ENCODE peak calls at places on chromosomes 5 and 9, in four cellular contexts. One of them, this sample, is unnamed.
A peak's percentile ranks its signal among the peaks of the same experiment; 100 is the strongest.

GRCh38 chr5:150618588-150619281 is 21.7 kb upstream of the SYNPO start:
- DNase-seq in IMR-90: peak; percentile 62
- DNase-seq in K562: no peak
- DNase-seq in HepG2: no peak
- DNase-seq in this sample: no peak

GRCh38 chr9:35341585-35341984 is 148.3 kb upstream of the RUSC2 start:
- DNase-seq in IMR-90: peak; percentile 85
- DNase-seq in K562: no peak
- DNase-seq in HepG2: no peak
- DNase-seq in this sample: no peak

GRCh38 chr5:65186646-65187227 is 295.0 kb downstream of the ADAMTS6 start:
- DNase-seq in IMR-90: no peak
- DNase-seq in K562: no peak
- DNase-seq in HepG2: no peak
- DNase-seq in this sample: no peak

GRCh38 chr5:34571380-34572041 is 84.6 kb upstream of the RAI14 start:
- DNase-seq in IMR-90: peak; percentile 87
- DNase-seq in K562: no peak
- DNase-seq in HepG2: no peak
- DNase-seq in this sample: no peak

GRCh38 chr9:129414377-129415021 is 206.4 kb downstream of the C9orf50 start:
- DNase-seq in K562: no peak
- DNase-seq in IMR-90: peak; percentile 63
- DNase-seq in HepG2: peak; percentile 48
- DNase-seq in this sample: peak; percentile 50

GRCh38 chr5:50968296-50969206 is 302.1 kb downstream of the PARP8 start:
- DNase-seq in HepG2: no peak
- DNase-seq in IMR-90: no peak
- DNase-seq in K562: no peak
- DNase-seq in this sample: no peak

GRCh38 chr5:177491429-177491945 is 5.9 kb downstream of the PDLIM7 start:
- DNase-seq in K562: peak; percentile 97
- DNase-seq in IMR-90: no peak
- DNase-seq in HepG2: peak; percentile 65
- DNase-seq in this sample: peak; percentile 79

GRCh38 chr5:100841358-100842076 is 61.6 kb downstream of the ST8SIA4 start:
- DNase-seq in K562: no peak
- DNase-seq in IMR-90: no peak
- DNase-seq in HepG2: no peak
- DNase-seq in this sample: peak; percentile 25

GRCh38 chr9:136625101-136626065 is 37.3 kb upstream of the EGFL7 start:
- DNase-seq in K562: peak; percentile 67
- DNase-seq in IMR-90: peak; percentile 31
- DNase-seq in HepG2: peak; percentile 69
- DNase-seq in this sample: peak; percentile 66

GRCh38 chr5:94901071-94901979 is 282.9 kb downstream of the SLF1 start:
- DNase-seq in K562: no peak
- DNase-seq in IMR-90: peak; percentile 22
- DNase-seq in HepG2: no peak
- DNase-seq in this sample: peak; percentile 15

GRCh38 chr5:675111-675875 is 17.9 kb downstream of the TPPP start:
- DNase-seq in K562: no peak
- DNase-seq in IMR-90: no peak
- DNase-seq in HepG2: no peak
- DNase-seq in this sample: no peak

GRCh38 chr5:147753783-147754182 is 28.7 kb downstream of the JAKMIP2 start:
- DNase-seq in K562: no peak
- DNase-seq in IMR-90: no peak
- DNase-seq in HepG2: no peak
- DNase-seq in this sample: no peak

GRCh38 chr5:147752033-147752432 is 30.5 kb downstream of the JAKMIP2 start:
- DNase-seq in IMR-90: no peak
- DNase-seq in HepG2: no peak
- DNase-seq in K562: no peak
- DNase-seq in this sample: no peak

GRCh38 chr5:147750065-147750464 is 32.5 kb downstream of the JAKMIP2 start:
- DNase-seq in K562: no peak
- DNase-seq in IMR-90: no peak
- DNase-seq in HepG2: no peak
- DNase-seq in this sample: no peak

GRCh38 chr5:147752666-147753290 is 29.8 kb downstream of the JAKMIP2 start:
- DNase-seq in IMR-90: no peak
- DNase-seq in K562: no peak
- DNase-seq in HepG2: no peak
- DNase-seq in this sample: no peak

GRCh38 chr5:147751156-147751830 is 31.2 kb downstream of the JAKMIP2 start:
- DNase-seq in HepG2: no peak
- DNase-seq in K562: no peak
- DNase-seq in IMR-90: no peak
- DNase-seq in this sample: no peak
- TF ChIP-seq MAZ in HepG2: no peak
- TF ChIP-seq MAZ in K562: no peak
- TF ChIP-seq MAZ in IMR-90: no peak
- TF ChIP-seq MAZ in this sample: no peak

DNA sequence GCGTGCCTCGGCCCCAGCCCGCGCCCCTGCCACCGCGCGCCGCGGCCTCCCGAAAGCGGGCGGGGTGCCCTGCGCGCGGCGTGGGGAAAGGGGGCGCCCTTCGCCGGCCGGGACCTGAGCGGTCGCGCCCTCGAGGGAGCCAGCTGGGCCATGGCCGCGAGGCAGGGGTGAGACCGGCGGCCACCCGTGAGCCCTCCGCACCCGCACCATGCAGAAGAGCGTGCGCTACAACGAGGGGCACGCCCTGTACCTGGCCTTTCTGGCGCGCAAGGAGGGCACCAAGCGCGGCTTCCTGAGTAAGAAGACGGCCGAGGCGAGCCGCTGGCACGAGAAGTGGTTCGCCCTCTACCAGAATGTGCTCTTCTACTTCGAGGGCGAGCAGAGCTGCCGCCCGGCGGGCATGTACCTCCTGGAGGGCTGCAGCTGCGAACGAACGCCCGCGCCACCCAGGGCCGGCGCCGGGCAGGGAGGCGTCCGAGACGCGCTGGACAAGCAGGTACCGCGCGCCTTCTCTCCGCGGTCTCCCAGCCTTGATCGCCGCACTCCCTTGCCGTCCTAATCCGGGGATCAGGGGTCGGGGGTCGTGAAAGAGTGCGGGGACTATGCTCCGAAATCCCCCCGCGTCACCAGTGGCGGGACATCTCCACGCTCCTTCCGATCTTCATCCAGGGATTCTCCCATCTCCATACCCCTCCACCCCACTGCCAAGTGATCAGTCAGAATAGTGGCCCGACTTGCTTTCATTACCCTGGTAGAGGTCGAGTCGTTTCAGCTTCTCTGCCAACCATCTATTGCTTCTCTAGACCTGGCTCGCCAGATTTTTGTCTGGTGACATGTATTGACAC is 590 bp downstream of the RASGRF2 start:
- DNase-seq in K562: no peak
- DNase-seq in IMR-90: peak; percentile 21
- DNase-seq in HepG2: peak; percentile 18
- DNase-seq in this sample: peak; percentile 31
- TF ChIP-seq MAZ in K562: no peak
- TF ChIP-seq MAZ in IMR-90: no peak
- TF ChIP-seq MAZ in HepG2: no peak
- TF ChIP-seq MAZ in this sample: no peak

DNA sequence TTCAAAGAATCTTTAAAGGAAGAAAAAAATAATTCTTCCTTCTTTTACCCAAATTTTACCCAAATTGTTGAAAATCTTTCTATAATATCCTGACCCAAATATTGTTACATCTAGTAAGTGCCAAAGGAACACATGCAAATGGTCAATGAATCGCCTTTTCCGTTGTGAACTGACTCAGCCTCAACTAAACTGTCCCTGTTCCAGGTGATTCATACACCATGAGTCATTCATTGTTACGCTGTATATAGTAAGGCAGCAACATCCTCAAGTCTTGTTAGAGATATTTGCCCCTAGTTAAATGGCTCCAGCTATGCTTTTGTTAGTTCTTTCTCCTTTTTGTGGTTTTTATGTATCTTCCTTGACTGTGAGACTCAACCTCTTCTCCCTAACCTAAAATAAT is 9.7 kb downstream of the PTGER4 start:
- DNase-seq in HepG2: peak; percentile 33
- DNase-seq in IMR-90: peak; percentile 98
- DNase-seq in K562: peak; percentile 26
- DNase-seq in this sample: peak; percentile 79
- TF ChIP-seq MAZ in HepG2: no peak
- TF ChIP-seq MAZ in IMR-90: no peak
- TF ChIP-seq MAZ in K562: no peak
- TF ChIP-seq MAZ in this sample: no peak

GRCh38 chr5:76426391-76426802 is 23.3 kb downstream of the IQGAP2 start:
- DNase-seq in IMR-90: no peak
- DNase-seq in HepG2: no peak
- DNase-seq in K562: no peak
- DNase-seq in this sample: no peak
- TF ChIP-seq MAZ in IMR-90: no peak
- TF ChIP-seq MAZ in HepG2: no peak
- TF ChIP-seq MAZ in K562: no peak
- TF ChIP-seq MAZ in this sample: no peak

GRCh38 chr9:132985489-132985888 is 7.0 kb downstream of the GFI1B start:
- DNase-seq in K562: no peak
- DNase-seq in HepG2: no peak
- DNase-seq in IMR-90: no peak
- DNase-seq in this sample: no peak

GRCh38 chr9:132983814-132984201 is 5.3 kb downstream of the GFI1B start:
- DNase-seq in IMR-90: no peak
- DNase-seq in HepG2: no peak
- DNase-seq in K562: no peak
- DNase-seq in this sample: no peak

GRCh38 chr9:132985063-132985350 is 6.5 kb downstream of the GFI1B start:
- DNase-seq in IMR-90: no peak
- DNase-seq in HepG2: no peak
- DNase-seq in K562: no peak
- DNase-seq in this sample: no peak

GRCh38 chr9:132984202-132985062 is 5.9 kb downstream of the GFI1B start:
- DNase-seq in K562: peak; percentile 95
- DNase-seq in IMR-90: no peak
- DNase-seq in HepG2: no peak
- DNase-seq in this sample: no peak

DNA sequence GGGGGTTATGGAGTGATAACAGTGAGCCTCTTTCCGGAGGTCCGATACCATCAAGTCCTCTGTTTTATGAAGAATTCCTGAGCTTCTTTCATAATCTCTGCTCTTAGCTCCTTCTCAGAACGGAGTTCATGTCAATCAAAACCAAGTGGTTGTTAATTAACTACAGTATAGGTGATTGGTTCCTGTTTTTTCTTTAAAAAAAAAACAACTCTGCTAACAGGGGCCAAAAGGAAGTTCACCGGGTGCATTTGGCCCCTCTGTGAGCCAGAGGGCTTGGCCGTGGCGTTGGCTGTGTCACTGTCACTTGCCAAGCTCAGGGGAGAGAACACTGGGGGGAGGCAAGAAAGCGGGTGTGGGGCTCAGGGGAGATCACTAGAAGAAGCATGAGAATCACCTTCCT is 4.0 kb downstream of the GFI1B start:
- DNase-seq in HepG2: no peak
- DNase-seq in IMR-90: no peak
- DNase-seq in K562: peak; percentile 30
- DNase-seq in this sample: no peak
- TF ChIP-seq MAZ in HepG2: no peak
- TF ChIP-seq MAZ in IMR-90: no peak
- TF ChIP-seq MAZ in K562: no peak
- TF ChIP-seq MAZ in this sample: no peak

GRCh38 chr9:122053951-122054350 is 39.2 kb downstream of the TTLL11 start:
- DNase-seq in HepG2: no peak
- DNase-seq in IMR-90: no peak
- DNase-seq in K562: no peak
- DNase-seq in this sample: no peak
- TF ChIP-seq MAZ in HepG2: no peak
- TF ChIP-seq MAZ in IMR-90: no peak
- TF ChIP-seq MAZ in K562: no peak
- TF ChIP-seq MAZ in this sample: no peak

GRCh38 chr9:96020300-96020821 is 144.9 kb downstream of the ERCC6L2 start:
- DNase-seq in IMR-90: no peak
- DNase-seq in HepG2: no peak
- DNase-seq in K562: no peak
- DNase-seq in this sample: no peak

GRCh38 chr9:96014078-96014477 is 138.6 kb downstream of the ERCC6L2 start:
- DNase-seq in HepG2: no peak
- DNase-seq in K562: no peak
- DNase-seq in IMR-90: no peak
- DNase-seq in this sample: no peak

GRCh38 chr9:96021616-96022444 is 146.3 kb downstream of the ERCC6L2 start:
- DNase-seq in HepG2: no peak
- DNase-seq in K562: no peak
- DNase-seq in IMR-90: no peak
- DNase-seq in this sample: no peak

GRCh38 chr9:96020822-96021615 is 145.5 kb downstream of the ERCC6L2 start:
- DNase-seq in IMR-90: no peak
- DNase-seq in HepG2: no peak
- DNase-seq in K562: no peak
- DNase-seq in this sample: no peak

GRCh38 chr9:96015876-96016686 is 140.6 kb downstream of the ERCC6L2 start:
- DNase-seq in K562: no peak
- DNase-seq in HepG2: no peak
- DNase-seq in IMR-90: peak; percentile 12
- DNase-seq in this sample: no peak
- TF ChIP-seq MAZ in K562: no peak
- TF ChIP-seq MAZ in HepG2: no peak
- TF ChIP-seq MAZ in IMR-90: no peak
- TF ChIP-seq MAZ in this sample: no peak

GRCh38 chr9:16282718-16283117 is 587.8 kb downstream of the BNC2 start:
- DNase-seq in K562: no peak
- DNase-seq in IMR-90: no peak
- DNase-seq in HepG2: no peak
- DNase-seq in this sample: no peak
- TF ChIP-seq MAZ in K562: no peak
- TF ChIP-seq MAZ in IMR-90: no peak
- TF ChIP-seq MAZ in HepG2: no peak
- TF ChIP-seq MAZ in this sample: no peak

GRCh38 chr5:114206640-114207039 is 155.2 kb upstream of the KCNN2 start:
- DNase-seq in IMR-90: no peak
- DNase-seq in K562: no peak
- DNase-seq in HepG2: no peak
- DNase-seq in this sample: no peak
- TF ChIP-seq MAZ in IMR-90: no peak
- TF ChIP-seq MAZ in K562: no peak
- TF ChIP-seq MAZ in HepG2: no peak
- TF ChIP-seq MAZ in this sample: no peak

This sample was measured in A549.